ENCODE peak calls at places on chromosomes 13 and 19, in four cellular contexts. One of them, this sample, is unnamed.

GRCh38 chr19:5308471-5309437 is 31.9 kb downstream of the PTPRS start:
- DNase-seq in astrocyte of the spinal cord: peak
- DNase-seq in uterus: peak
- DNase-seq in A549: no peak
- DNase-seq in this sample: peak

GRCh38 chr13:42707596-42707995 is 73.8 kb upstream of the FAM216B start:
- DNase-seq in astrocyte of the spinal cord: peak
- DNase-seq in uterus: no peak
- DNase-seq in A549: no peak
- DNase-seq in this sample: no peak

GRCh38 chr19:19615086-19615485 is 3.4 kb downstream of the PBX4 start:
- DNase-seq in A549: peak
- DNase-seq in uterus: no peak
- DNase-seq in astrocyte of the spinal cord: no peak
- DNase-seq in this sample: no peak

GRCh38 chr13:66009241-66009640 is 1220.9 kb downstream of the PCDH9 start:
- DNase-seq in uterus: no peak
- DNase-seq in A549: no peak
- DNase-seq in astrocyte of the spinal cord: no peak
- DNase-seq in this sample: no peak

GRCh38 chr13:65638572-65639168 is 1591.5 kb downstream of the PCDH9 start:
- DNase-seq in uterus: no peak
- DNase-seq in astrocyte of the spinal cord: peak
- DNase-seq in A549: peak
- DNase-seq in this sample: no peak

GRCh38 chr13:103371271-103371670 is 305.1 kb upstream of the SLC10A2 start:
- DNase-seq in A549: no peak
- DNase-seq in astrocyte of the spinal cord: peak
- DNase-seq in uterus: no peak
- DNase-seq in this sample: no peak

GRCh38 chr13:95168191-95168590 is 133.1 kb downstream of the ABCC4 start:
- DNase-seq in A549: no peak
- DNase-seq in astrocyte of the spinal cord: no peak
- DNase-seq in uterus: no peak
- DNase-seq in this sample: no peak

GRCh38 chr13:22126433-22127021 is 455.7 kb downstream of the FGF9 start:
- DNase-seq in astrocyte of the spinal cord: no peak
- DNase-seq in A549: no peak
- DNase-seq in uterus: no peak
- DNase-seq in this sample: no peak

GRCh38 chr13:49524740-49525501 is 29.2 kb downstream of the PHF11 start:
- DNase-seq in uterus: no peak
- DNase-seq in astrocyte of the spinal cord: no peak
- DNase-seq in A549: no peak
- DNase-seq in this sample: no peak

GRCh38 chr13:31166591-31166990 is 4.9 kb upstream of the HSPH1 start:
- DNase-seq in astrocyte of the spinal cord: no peak
- DNase-seq in uterus: no peak
- DNase-seq in A549: peak
- DNase-seq in this sample: no peak

GRCh38 chr13:59641758-59642157 is 522.0 kb downstream of the DIAPH3 start:
- DNase-seq in astrocyte of the spinal cord: no peak
- DNase-seq in uterus: no peak
- DNase-seq in A549: no peak
- DNase-seq in this sample: no peak

GRCh38 chr13:44131069-44131614 is 242.5 kb upstream of the SERP2 start:
- DNase-seq in astrocyte of the spinal cord: no peak
- DNase-seq in uterus: no peak
- DNase-seq in A549: no peak
- DNase-seq in this sample: no peak

GRCh38 chr19:383922-384800 is 24.8 kb downstream of the C2CD4C start:
- DNase-seq in A549: no peak
- DNase-seq in astrocyte of the spinal cord: no peak
- DNase-seq in uterus: no peak
- DNase-seq in this sample: peak

GRCh38 chr19:4768934-4769777 is 22.4 kb upstream of the FEM1A start:
- DNase-seq in astrocyte of the spinal cord: peak
- DNase-seq in uterus: peak
- DNase-seq in A549: peak
- DNase-seq in this sample: peak

GRCh38 chr13:103315701-103316100 is 249.5 kb upstream of the SLC10A2 start:
- DNase-seq in uterus: no peak
- DNase-seq in A549: no peak
- DNase-seq in astrocyte of the spinal cord: no peak
- DNase-seq in this sample: no peak

GRCh38 chr19:58482372-58482771 is 6.2 kb downstream of the ZNF446 start:
- DNase-seq in astrocyte of the spinal cord: no peak
- DNase-seq in A549: no peak
- DNase-seq in uterus: no peak
- DNase-seq in this sample: no peak

GRCh38 chr13:99086869-99087129 is 108.9 kb upstream of the DOCK9 start:
- DNase-seq in uterus: no peak
- DNase-seq in A549: no peak
- DNase-seq in astrocyte of the spinal cord: no peak
- DNase-seq in this sample: no peak

GRCh38 chr13:99086149-99086868 is 108.4 kb upstream of the DOCK9 start:
- DNase-seq in A549: peak
- DNase-seq in uterus: peak
- DNase-seq in astrocyte of the spinal cord: peak
- DNase-seq in this sample: no peak

GRCh38 chr13:99087954-99088491 is 110.2 kb upstream of the DOCK9 start:
- DNase-seq in A549: no peak
- DNase-seq in astrocyte of the spinal cord: no peak
- DNase-seq in uterus: no peak
- DNase-seq in this sample: no peak

GRCh38 chr13:99085846-99086148 is 107.9 kb upstream of the DOCK9 start:
- DNase-seq in A549: no peak
- DNase-seq in uterus: no peak
- DNase-seq in astrocyte of the spinal cord: no peak
- DNase-seq in this sample: no peak

DNA sequence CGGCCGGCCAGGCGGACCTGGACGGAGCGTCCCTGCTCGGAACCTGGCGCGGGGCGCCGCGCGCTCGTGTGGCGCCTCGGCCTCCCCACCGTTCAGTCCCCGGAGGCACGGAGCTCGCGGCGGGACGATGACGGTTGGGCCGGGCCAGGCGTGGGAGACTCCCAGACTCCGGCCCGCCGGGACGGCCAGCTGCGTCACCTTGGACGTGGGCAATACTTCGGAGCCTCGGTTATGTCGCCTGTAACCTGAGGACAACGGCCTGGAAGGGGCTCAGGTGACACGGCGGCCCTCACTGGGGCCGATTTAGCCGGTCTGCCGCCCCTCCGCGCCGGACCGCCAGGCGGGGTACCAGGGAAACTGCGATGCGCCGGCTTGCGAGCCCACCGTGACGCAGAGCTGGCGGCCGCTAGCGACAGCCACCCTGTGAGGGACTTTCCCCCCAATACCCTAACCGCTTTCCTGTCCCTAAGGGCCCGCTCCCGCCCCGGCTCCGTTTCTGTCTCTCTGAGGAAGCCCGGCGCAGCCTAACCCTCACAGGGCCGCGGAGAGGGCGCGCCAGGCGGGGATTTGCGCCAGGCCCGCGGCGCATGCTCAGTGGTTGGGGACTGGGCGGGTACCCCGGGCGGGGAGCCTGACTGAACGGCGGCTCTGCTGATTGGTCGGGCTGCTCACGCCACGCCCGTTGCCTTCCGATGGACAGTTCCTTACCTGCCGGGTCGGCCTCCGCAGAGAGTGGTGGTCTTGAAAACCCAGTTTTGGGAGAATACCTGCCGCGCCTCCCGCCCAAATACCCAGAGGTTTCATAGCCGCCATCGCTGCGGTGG is 109.5 kb upstream of the DOCK9 start:
- DNase-seq in uterus: peak
- DNase-seq in astrocyte of the spinal cord: peak
- DNase-seq in A549: peak
- DNase-seq in this sample: peak
- TF ChIP-seq CTCF in uterus: no peak
- TF ChIP-seq CTCF in astrocyte of the spinal cord: peak
- TF ChIP-seq CTCF in A549: no peak
- TF ChIP-seq CTCF in this sample: no peak

GRCh38 chr13:19586904-19587634 is 25.7 kb upstream of the TPTE2 start:
- DNase-seq in astrocyte of the spinal cord: peak
- DNase-seq in A549: no peak
- DNase-seq in uterus: no peak
- DNase-seq in this sample: no peak
- TF ChIP-seq CTCF in astrocyte of the spinal cord: no peak
- TF ChIP-seq CTCF in A549: no peak
- TF ChIP-seq CTCF in uterus: no peak
- TF ChIP-seq CTCF in this sample: no peak

DNA sequence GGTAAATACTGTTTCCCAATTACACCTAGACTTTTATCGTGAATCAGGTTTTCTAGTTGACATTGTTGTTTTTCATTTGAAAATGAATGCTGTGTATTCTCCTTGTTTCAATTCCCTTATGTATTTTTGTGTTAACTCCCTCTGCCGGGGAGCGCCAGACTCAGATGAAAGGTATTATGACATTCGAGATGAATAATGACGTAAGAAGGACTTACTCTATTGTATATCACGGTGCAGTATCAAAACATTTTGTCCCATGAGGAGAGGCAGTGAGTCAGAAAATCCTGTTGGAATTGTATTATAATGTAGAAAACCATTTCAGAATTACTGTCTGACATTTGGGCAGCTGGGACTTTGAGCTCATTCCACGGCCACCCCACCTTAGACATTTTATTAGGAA is 61.6 kb downstream of the LRCH1 start:
- DNase-seq in A549: peak
- DNase-seq in uterus: peak
- DNase-seq in astrocyte of the spinal cord: peak
- DNase-seq in this sample: no peak
- TF ChIP-seq CTCF in A549: peak
- TF ChIP-seq CTCF in uterus: peak
- TF ChIP-seq CTCF in astrocyte of the spinal cord: peak
- TF ChIP-seq CTCF in this sample: no peak

GRCh38 chr19:7676854-7677253 is at the start of gene MCEMP1:
- DNase-seq in A549: no peak
- DNase-seq in uterus: no peak
- DNase-seq in astrocyte of the spinal cord: no peak
- DNase-seq in this sample: no peak

GRCh38 chr19:7679771-7680605 is 645 bp upstream of the TRAPPC5 start:
- DNase-seq in astrocyte of the spinal cord: no peak
- DNase-seq in uterus: no peak
- DNase-seq in A549: no peak
- DNase-seq in this sample: no peak

GRCh38 chr19:7677664-7678311 is 898 bp downstream of the MCEMP1 start:
- DNase-seq in uterus: no peak
- DNase-seq in A549: no peak
- DNase-seq in astrocyte of the spinal cord: no peak
- DNase-seq in this sample: no peak

GRCh38 chr19:7680606-7681335 is at the start of gene TRAPPC5:
- DNase-seq in uterus: peak
- DNase-seq in astrocyte of the spinal cord: peak
- DNase-seq in A549: peak
- DNase-seq in this sample: peak

GRCh38 chr19:7679017-7679720 is 1.5 kb upstream of the TRAPPC5 start:
- DNase-seq in A549: peak
- DNase-seq in astrocyte of the spinal cord: no peak
- DNase-seq in uterus: no peak
- DNase-seq in this sample: no peak
- TF ChIP-seq CTCF in A549: no peak
- TF ChIP-seq CTCF in astrocyte of the spinal cord: no peak
- TF ChIP-seq CTCF in uterus: no peak
- TF ChIP-seq CTCF in this sample: no peak

DNA sequence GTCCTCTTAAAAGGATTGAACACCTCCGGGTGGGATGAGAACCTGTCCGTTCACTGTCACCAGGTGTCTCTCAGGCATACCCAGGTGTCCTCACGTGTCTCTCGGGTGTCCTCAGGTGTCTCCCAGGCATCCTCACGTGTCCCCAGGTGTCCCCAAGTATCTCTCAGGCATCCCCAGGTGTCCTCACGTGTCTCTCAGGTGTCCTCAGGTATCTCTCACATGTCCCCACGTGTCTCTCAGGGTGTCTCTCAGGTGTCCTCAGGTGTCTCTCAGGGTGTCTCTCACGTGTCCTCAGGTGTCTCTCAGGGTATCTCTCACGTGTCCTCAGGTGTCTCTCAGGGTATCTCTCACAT is 33.8 kb downstream of the ATP4B start:
- DNase-seq in astrocyte of the spinal cord: no peak
- DNase-seq in A549: no peak
- DNase-seq in uterus: no peak
- DNase-seq in this sample: no peak
- TF ChIP-seq CTCF in astrocyte of the spinal cord: no peak
- TF ChIP-seq CTCF in A549: no peak
- TF ChIP-seq CTCF in uterus: no peak
- TF ChIP-seq CTCF in this sample: no peak

GRCh38 chr19:2227415-2228156 is 8.5 kb downstream of the PLEKHJ1 start:
- DNase-seq in astrocyte of the spinal cord: no peak
- DNase-seq in A549: no peak
- DNase-seq in uterus: no peak
- DNase-seq in this sample: no peak
- TF ChIP-seq CTCF in astrocyte of the spinal cord: no peak
- TF ChIP-seq CTCF in A549: no peak
- TF ChIP-seq CTCF in uterus: no peak
- TF ChIP-seq CTCF in this sample: no peak

GRCh38 chr19:7504684-7505083 is 11.2 kb upstream of the ZNF358 start:
- DNase-seq in A549: no peak
- DNase-seq in astrocyte of the spinal cord: no peak
- DNase-seq in uterus: no peak
- DNase-seq in this sample: no peak
- TF ChIP-seq CTCF in A549: no peak
- TF ChIP-seq CTCF in astrocyte of the spinal cord: no peak
- TF ChIP-seq CTCF in uterus: no peak
- TF ChIP-seq CTCF in this sample: no peak

GRCh38 chr13:110652755-110653154 is 37.4 kb downstream of the NAXD start:
- DNase-seq in uterus: no peak
- DNase-seq in A549: no peak
- DNase-seq in astrocyte of the spinal cord: no peak
- DNase-seq in this sample: no peak
- TF ChIP-seq CTCF in uterus: no peak
- TF ChIP-seq CTCF in A549: no peak
- TF ChIP-seq CTCF in astrocyte of the spinal cord: no peak
- TF ChIP-seq CTCF in this sample: no peak

This sample was measured in omental fat pad.